ENCODE peak calls at places on chromosome 2, in seven cellular contexts. S, E, A, M, O, F and P are unnamed samples.

GRCh38 chr2:221676566-221677172 is 104.6 kb upstream of the EPHA4 start:
- DNase-seq in F (no peak), A (no peak), O (no peak), M (no peak), S (no peak), E (peak; percentile 31), P (no peak)

GRCh38 chr2:206477296-206477695 is 34.0 kb downstream of the ADAM23 start:
- DNase-seq in S (no peak), M (no peak), F (no peak), A (no peak), E (peak; percentile 89), O (no peak), P (no peak)

GRCh38 chr2:107009275-107009674 is 123.3 kb upstream of the ST6GAL2 start:
- DNase-seq in O (no peak), M (no peak), F (no peak), E (no peak), A (no peak), S (no peak), P (no peak)

GRCh38 chr2:61463769-61464475 is 7.0 kb downstream of the USP34 start:
- DNase-seq in A (no peak), E (no peak), O (no peak), F (no peak), M (no peak), S (no peak), P (no peak)

GRCh38 chr2:222364280-222364895 is 60.0 kb upstream of the SGPP2 start:
- DNase-seq in F (no peak), E (no peak), M (no peak), A (no peak), S (no peak), O (peak; percentile 18), P (no peak)

GRCh38 chr2:11129598-11130449 is 25.4 kb upstream of the SLC66A3 start:
- DNase-seq in A (peak; percentile 50), S (no peak), O (peak; percentile 36), M (peak; percentile 89), F (peak; percentile 41), E (no peak), P (peak; percentile 76)

GRCh38 chr2:146927080-146927714 is 917.6 kb upstream of the ACVR2A start:
- DNase-seq in F (no peak), M (no peak), O (no peak), E (peak; percentile 82), A (peak; percentile 14), S (peak; percentile 81), P (no peak)

GRCh38 chr2:134320930-134321329 is 67.1 kb downstream of the MGAT5 start:
- DNase-seq in S (no peak), O (peak; percentile 91), M (peak; percentile 65), E (no peak), F (no peak), A (no peak), P (peak; percentile 35)

GRCh38 chr2:136065384-136065783 is 52.6 kb downstream of the CXCR4 start:
- DNase-seq in F (no peak), A (no peak), E (peak; percentile 42), M (no peak), O (no peak), S (no peak), P (no peak)